ENCODE peak calls at places on chromosomes 13 and 19, in five cellular contexts. I is fibroblast of mammary gland; E is activated gamma-delta T cell treated with Interleukin-2 at 50 U/mL for 16 hours; J is stimulated activated CD8-positive, alpha-beta memory T cell treated with anti-CD3 and anti-CD28 coated beads, Interleukin-4, amount 100 ng/mL, for 24 hours; N is activated CD8-positive, alpha-beta T cell treated with anti-CD3 and anti-CD28 coated beads, Interleukin-2, amount 10 ng/mL, durations not matched to agents 7 days and 5 days. F is an unnamed sample.

GRCh38 chr19:6694147-6694815 is 24.3 kb upstream of the TNFSF14 start:
- DNase-seq in I (no peak), E (no peak), J (no peak), N (no peak), F (no peak)

GRCh38 chr13:77351326-77351725 is 24.4 kb upstream of the MYCBP2 start:
- DNase-seq in I (no peak), E (no peak), J (no peak), N (no peak), F (no peak)

GRCh38 chr13:79735228-79735627 is 254.3 kb downstream of the NDFIP2 start:
- DNase-seq in I (peak; percentile 53), E (no peak), J (no peak), N (no peak), F (no peak)

GRCh38 chr19:38661996-38662395 is 14.5 kb downstream of the ACTN4 start:
- DNase-seq in I (no peak), E (no peak), J (no peak), N (no peak), F (no peak)

GRCh38 chr19:3146677-3147100 is 10.9 kb downstream of the GNA15 start:
- DNase-seq in I (no peak), E (peak; percentile 69), J (peak; percentile 57), N (peak; percentile 69), F (peak; percentile 77)

GRCh38 chr13:75135325-75135825 is 346.6 kb downstream of the TBC1D4 start:
- DNase-seq in I (peak; percentile 96), E (no peak), J (no peak), N (no peak), F (no peak)

GRCh38 chr19:51784922-51785690 is 9.9 kb upstream of the FPR3 start:
- DNase-seq in I (peak; percentile 91), E (no peak), J (peak; percentile 31), N (peak; percentile 30), F (peak; percentile 78)

GRCh38 chr13:75761373-75761772 is 125.2 kb downstream of the LMO7 start:
- DNase-seq in I (no peak), E (no peak), J (no peak), N (no peak), F (no peak)

GRCh38 chr19:43432866-43433673 is 18.4 kb downstream of the TEX101 start:
- DNase-seq in I (peak; percentile 57), E (peak; percentile 72), J (peak; percentile 44), N (peak; percentile 74), F (peak; percentile 60)

GRCh38 chr13:33637978-33638743 is 179.8 kb upstream of the RFC3 start:
- DNase-seq in I (peak; percentile 87), E (no peak), J (no peak), N (no peak), F (no peak)

F was measured in lower lobe of right lung.